ENCODE peak calls at places on chromosomes 3 and 15, in four cellular contexts. F is fibroblast of mammary gland; L is Ammon's horn; E is activated T-cell treated with anti-CD3 and anti-CD28 coated beads, Interleukin-2, amount 50 U/mL, for 72 hours. K is an unnamed sample.

GRCh38 chr3:185473290-185473815 is 25.5 kb downstream of the TMEM41A start:
- DNase-seq in L (no peak), E (no peak), F (peak; percentile 15), K (no peak)

GRCh38 chr3:66386011-66386924 is 114.6 kb downstream of the LRIG1 start:
- DNase-seq in E (no peak), L (no peak), F (no peak), K (no peak)

GRCh38 chr3:140863481-140864084 is 78.1 kb upstream of the SLC25A36 start:
- DNase-seq in L (peak; percentile 60), F (peak; percentile 63), E (peak; percentile 41), K (peak; percentile 40)

GRCh38 chr15:77826006-77826695 is 193.4 kb upstream of the LINGO1 start:
- DNase-seq in E (no peak), F (no peak), L (no peak), K (no peak)

GRCh38 chr15:70100495-70101331 is 3.0 kb upstream of the TLE3 start:
- DNase-seq in F (peak; percentile 71), L (no peak), E (peak; percentile 75), K (no peak)

GRCh38 chr3:172980849-172981248 is 160.2 kb downstream of the SPATA16 start:
- DNase-seq in L (no peak), E (no peak), F (no peak), K (no peak)

GRCh38 chr15:31035610-31036009 is 44.2 kb upstream of the MTMR10 start:
- DNase-seq in E (no peak), L (no peak), F (no peak), K (no peak)

GRCh38 chr3:7546219-7546618 is 685.3 kb downstream of the GRM7 start:
- DNase-seq in F (peak; percentile 7), E (no peak), L (no peak), K (no peak)

GRCh38 chr15:52257734-52258062 is 37.9 kb downstream of the MYO5C start:
- DNase-seq in L (no peak), F (peak; percentile 68), E (no peak), K (no peak)

GRCh38 chr3:76497636-76498035 is 542.3 kb upstream of the ROBO2 start:
- DNase-seq in F (no peak), L (no peak), E (no peak), K (no peak)

GRCh38 chr3:24704496-24704895 is 209.8 kb upstream of the THRB start:
- DNase-seq in E (no peak), L (no peak), F (peak; percentile 64), K (no peak)

GRCh38 chr15:76991741-76992645 is 2.9 kb upstream of the PSTPIP1 start:
- DNase-seq in E (no peak), F (no peak), L (peak; percentile 75), K (no peak)

GRCh38 chr3:106036706-106037105 is 167.9 kb upstream of the CBLB start:
- DNase-seq in L (no peak), F (no peak), E (no peak), K (no peak)

GRCh38 chr3:151037746-151038145 is 47.7 kb upstream of the MED12L start:
- DNase-seq in E (no peak), F (peak; percentile 94), L (no peak), K (no peak)

GRCh38 chr3:141773676-141774075 is 10.5 kb downstream of the GRK7 start:
- DNase-seq in F (no peak), L (no peak), E (no peak), K (no peak)

GRCh38 chr15:45371546-45371945 is 6.8 kb downstream of the GATM start:
- DNase-seq in E (no peak), F (no peak), L (no peak), K (no peak)

GRCh38 chr3:140910860-140911259 is 30.8 kb upstream of the SLC25A36 start:
- DNase-seq in E (no peak), F (peak; percentile 26), L (peak; percentile 21), K (peak; percentile 45)

GRCh38 chr15:96356494-96357455 is 26.3 kb downstream of the NR2F2 start:
- DNase-seq in L (peak; percentile 74), E (peak; percentile 80), F (peak; percentile 84), K (peak; percentile 57)

GRCh38 chr15:77550275-77551251 is 82.1 kb downstream of the LINGO1 start:
- DNase-seq in L (no peak), F (no peak), E (no peak), K (no peak)

GRCh38 chr3:31277582-31277981 is 255.1 kb upstream of the STT3B start:
- DNase-seq in L (no peak), E (no peak), F (no peak), K (no peak)

GRCh38 chr15:98668566-98669308 is 20.4 kb downstream of the IGF1R start:
- DNase-seq in E (peak; percentile 80), F (peak; percentile 83), L (no peak), K (no peak)

GRCh38 chr15:71304681-71305080 is 189.4 kb downstream of the THSD4 start:
- DNase-seq in F (peak; percentile 65), E (no peak), L (no peak), K (no peak)

GRCh38 chr3:15977089-15977488 is 179.3 kb upstream of the ANKRD28 start:
- DNase-seq in L (no peak), E (no peak), F (no peak), K (no peak)

GRCh38 chr15:23853291-23853690 is 166.2 kb upstream of the NDN start:
- DNase-seq in E (no peak), L (no peak), F (peak; percentile 1), K (no peak)

GRCh38 chr15:35925634-35926380 is 379.8 kb upstream of the DPH6 start:
- DNase-seq in L (no peak), F (peak; percentile 35), E (no peak), K (no peak)

GRCh38 chr15:83053151-83053550 is 13.9 kb downstream of the BTBD1 start:
- DNase-seq in E (no peak), F (peak; percentile 84), L (no peak), K (no peak)

GRCh38 chr3:195060531-195061385 is 210.2 kb downstream of the XXYLT1 start:
- DNase-seq in L (peak; percentile 24), F (no peak), E (no peak), K (peak; percentile 7)

GRCh38 chr3:78901544-78901943 is 866.3 kb downstream of the ROBO1 start:
- DNase-seq in F (no peak), L (no peak), E (no peak), K (no peak)

GRCh38 chr3:44894485-44894884 is 20.1 kb downstream of the TGM4 start:
- DNase-seq in E (no peak), L (no peak), F (no peak), K (no peak)

GRCh38 chr3:87615506-87615905 is 339.1 kb upstream of the POU1F1 start:
- DNase-seq in L (no peak), E (no peak), F (no peak), K (no peak)

GRCh38 chr3:61829301-61830110 is 268.1 kb downstream of the PTPRG start:
- DNase-seq in F (no peak), E (no peak), L (no peak), K (no peak)

GRCh38 chr3:67018789-67019525 is 20.9 kb downstream of the KBTBD8 start:
- DNase-seq in E (no peak), F (no peak), L (no peak), K (no peak)

GRCh38 chr15:90478981-90479481 is 50.7 kb upstream of the CRTC3 start:
- DNase-seq in L (no peak), E (no peak), F (no peak), K (no peak)

GRCh38 chr15:29812384-29812694 is 9.9 kb downstream of the TJP1 start:
- DNase-seq in E (no peak), L (no peak), F (peak; percentile 77), K (no peak)

GRCh38 chr3:49668861-49669260 is 5.3 kb upstream of the APEH start:
- DNase-seq in F (no peak), L (no peak), E (no peak), K (no peak)

GRCh38 chr3:111210003-111210699 is 138.5 kb downstream of the NECTIN3 start:
- DNase-seq in E (no peak), F (peak; percentile 24), L (no peak), K (no peak)

GRCh38 chr3:119559441-119559963 is at the start of gene CD80:
- DNase-seq in F (peak; percentile 52), L (peak; percentile 62), E (peak; percentile 74), K (peak; percentile 29)

K was measured in globus pallidus.